ENCODE peak calls at places on chromosomes 4 and X, in seven cellular contexts. One of them, this sample, is unnamed.

GRCh38 chr4:2080429-2081300 is 21.5 kb downstream of the NAT8L start:
- DNase-seq in endothelial cell: no peak
- DNase-seq in neural crest cell: no peak
- DNase-seq in CD4-positive, alpha-beta T cell: no peak
- DNase-seq in GM13976: no peak
- DNase-seq in AG04450: no peak
- DNase-seq in cardiac muscle cell: no peak
- DNase-seq in this sample: no peak

GRCh38 chrX:31323658-31324057 is 251.8 kb upstream of the FTHL17 start:
- DNase-seq in endothelial cell: no peak
- DNase-seq in neural crest cell: no peak
- DNase-seq in CD4-positive, alpha-beta T cell: no peak
- DNase-seq in GM13976: peak
- DNase-seq in AG04450: no peak
- DNase-seq in cardiac muscle cell: no peak
- DNase-seq in this sample: no peak

GRCh38 chr4:12692815-12693214 is 791.3 kb downstream of the RAB28 start:
- DNase-seq in endothelial cell: no peak
- DNase-seq in neural crest cell: no peak
- DNase-seq in CD4-positive, alpha-beta T cell: no peak
- DNase-seq in GM13976: no peak
- DNase-seq in AG04450: no peak
- DNase-seq in cardiac muscle cell: no peak
- DNase-seq in this sample: no peak

GRCh38 chr4:128715616-128716015 is 93.9 kb upstream of the JADE1 start:
- DNase-seq in endothelial cell: no peak
- DNase-seq in neural crest cell: no peak
- DNase-seq in CD4-positive, alpha-beta T cell: no peak
- DNase-seq in GM13976: no peak
- DNase-seq in AG04450: peak
- DNase-seq in cardiac muscle cell: no peak
- DNase-seq in this sample: no peak

GRCh38 chr4:38210396-38211114 is 250.4 kb downstream of the PTTG2 start:
- DNase-seq in endothelial cell: no peak
- DNase-seq in neural crest cell: no peak
- DNase-seq in CD4-positive, alpha-beta T cell: no peak
- DNase-seq in GM13976: no peak
- DNase-seq in AG04450: no peak
- DNase-seq in cardiac muscle cell: no peak
- DNase-seq in this sample: no peak

GRCh38 chr4:185587444-185588161 is 52.3 kb upstream of the PDLIM3 start:
- DNase-seq in endothelial cell: no peak
- DNase-seq in neural crest cell: peak
- DNase-seq in CD4-positive, alpha-beta T cell: peak
- DNase-seq in GM13976: peak
- DNase-seq in AG04450: no peak
- DNase-seq in cardiac muscle cell: peak
- DNase-seq in this sample: peak

GRCh38 chr4:87216469-87216868 is 3.9 kb downstream of the KLHL8 start:
- DNase-seq in endothelial cell: no peak
- DNase-seq in neural crest cell: no peak
- DNase-seq in CD4-positive, alpha-beta T cell: no peak
- DNase-seq in GM13976: no peak
- DNase-seq in AG04450: no peak
- DNase-seq in cardiac muscle cell: no peak
- DNase-seq in this sample: no peak

GRCh38 chrX:105870465-105870864 is 48.1 kb downstream of the NRK start:
- DNase-seq in endothelial cell: no peak
- DNase-seq in neural crest cell: no peak
- DNase-seq in CD4-positive, alpha-beta T cell: no peak
- DNase-seq in GM13976: no peak
- DNase-seq in AG04450: no peak
- DNase-seq in cardiac muscle cell: no peak
- DNase-seq in this sample: no peak

GRCh38 chrX:149511081-149511480 is 6.0 kb upstream of the IDS start:
- DNase-seq in endothelial cell: no peak
- DNase-seq in neural crest cell: no peak
- DNase-seq in CD4-positive, alpha-beta T cell: no peak
- DNase-seq in GM13976: no peak
- DNase-seq in AG04450: no peak
- DNase-seq in cardiac muscle cell: no peak
- DNase-seq in this sample: no peak

GRCh38 chr4:89114100-89114499 is 2.8 kb downstream of the TIGD2 start:
- DNase-seq in endothelial cell: no peak
- DNase-seq in neural crest cell: no peak
- DNase-seq in CD4-positive, alpha-beta T cell: no peak
- DNase-seq in GM13976: no peak
- DNase-seq in AG04450: no peak
- DNase-seq in cardiac muscle cell: no peak
- DNase-seq in this sample: no peak

GRCh38 chr4:8156617-8157016 is 2.0 kb downstream of the ABLIM2 start:
- DNase-seq in endothelial cell: no peak
- DNase-seq in neural crest cell: no peak
- DNase-seq in CD4-positive, alpha-beta T cell: no peak
- DNase-seq in GM13976: no peak
- DNase-seq in AG04450: no peak
- DNase-seq in cardiac muscle cell: no peak
- DNase-seq in this sample: no peak

GRCh38 chrX:50206753-50207152 is 2.2 kb downstream of the CCNB3 start:
- DNase-seq in endothelial cell: no peak
- DNase-seq in neural crest cell: no peak
- DNase-seq in CD4-positive, alpha-beta T cell: no peak
- DNase-seq in GM13976: no peak
- DNase-seq in AG04450: no peak
- DNase-seq in cardiac muscle cell: no peak
- DNase-seq in this sample: no peak

GRCh38 chr4:72094054-72094780 is 62.4 kb downstream of the NPFFR2 start:
- DNase-seq in endothelial cell: no peak
- DNase-seq in neural crest cell: no peak
- DNase-seq in CD4-positive, alpha-beta T cell: no peak
- DNase-seq in GM13976: no peak
- DNase-seq in AG04450: no peak
- DNase-seq in cardiac muscle cell: peak
- DNase-seq in this sample: no peak

GRCh38 chr4:158033416-158033863 is 139.4 kb downstream of the GASK1B start:
- DNase-seq in endothelial cell: no peak
- DNase-seq in neural crest cell: no peak
- DNase-seq in CD4-positive, alpha-beta T cell: no peak
- DNase-seq in GM13976: no peak
- DNase-seq in AG04450: no peak
- DNase-seq in cardiac muscle cell: no peak
- DNase-seq in this sample: no peak

GRCh38 chrX:39749135-39749534 is 348.6 kb downstream of the BCOR start:
- DNase-seq in endothelial cell: no peak
- DNase-seq in neural crest cell: no peak
- DNase-seq in CD4-positive, alpha-beta T cell: no peak
- DNase-seq in GM13976: no peak
- DNase-seq in AG04450: no peak
- DNase-seq in cardiac muscle cell: no peak
- DNase-seq in this sample: no peak

GRCh38 chr4:158122501-158122900 is 50.3 kb downstream of the GASK1B start:
- DNase-seq in endothelial cell: no peak
- DNase-seq in neural crest cell: no peak
- DNase-seq in CD4-positive, alpha-beta T cell: no peak
- DNase-seq in GM13976: no peak
- DNase-seq in AG04450: no peak
- DNase-seq in cardiac muscle cell: no peak
- DNase-seq in this sample: no peak

GRCh38 chr4:13264126-13264525 is 220.0 kb downstream of the RAB28 start:
- DNase-seq in endothelial cell: no peak
- DNase-seq in neural crest cell: no peak
- DNase-seq in CD4-positive, alpha-beta T cell: no peak
- DNase-seq in GM13976: no peak
- DNase-seq in AG04450: no peak
- DNase-seq in cardiac muscle cell: no peak
- DNase-seq in this sample: no peak

GRCh38 chr4:10094841-10095240 is 21.8 kb downstream of the WDR1 start:
- DNase-seq in endothelial cell: no peak
- DNase-seq in neural crest cell: no peak
- DNase-seq in CD4-positive, alpha-beta T cell: no peak
- DNase-seq in GM13976: no peak
- DNase-seq in AG04450: no peak
- DNase-seq in cardiac muscle cell: no peak
- DNase-seq in this sample: no peak

GRCh38 chrX:153646620-153647373 is at the start of gene DUSP9:
- DNase-seq in endothelial cell: peak
- DNase-seq in neural crest cell: no peak
- DNase-seq in CD4-positive, alpha-beta T cell: no peak
- DNase-seq in GM13976: no peak
- DNase-seq in AG04450: no peak
- DNase-seq in cardiac muscle cell: peak
- DNase-seq in this sample: no peak

GRCh38 chrX:1516596-1517104 is 20.3 kb downstream of the P2RY8 start:
- DNase-seq in endothelial cell: no peak
- DNase-seq in neural crest cell: no peak
- DNase-seq in CD4-positive, alpha-beta T cell: no peak
- DNase-seq in GM13976: no peak
- DNase-seq in AG04450: no peak
- DNase-seq in cardiac muscle cell: no peak
- DNase-seq in this sample: no peak

GRCh38 chrX:129641941-129642340 is 12.8 kb downstream of the APLN start:
- DNase-seq in endothelial cell: no peak
- DNase-seq in neural crest cell: no peak
- DNase-seq in CD4-positive, alpha-beta T cell: no peak
- DNase-seq in GM13976: no peak
- DNase-seq in AG04450: no peak
- DNase-seq in cardiac muscle cell: no peak
- DNase-seq in this sample: no peak

GRCh38 chr4:75545526-75545925 is 10.3 kb upstream of the ODAPH start:
- DNase-seq in endothelial cell: no peak
- DNase-seq in neural crest cell: no peak
- DNase-seq in CD4-positive, alpha-beta T cell: no peak
- DNase-seq in GM13976: no peak
- DNase-seq in AG04450: no peak
- DNase-seq in cardiac muscle cell: no peak
- DNase-seq in this sample: no peak

GRCh38 chr4:143375326-143376073 is 38.8 kb downstream of the GAB1 start:
- DNase-seq in endothelial cell: peak
- DNase-seq in neural crest cell: no peak
- DNase-seq in CD4-positive, alpha-beta T cell: no peak
- DNase-seq in GM13976: no peak
- DNase-seq in AG04450: no peak
- DNase-seq in cardiac muscle cell: peak
- DNase-seq in this sample: no peak

DNA sequence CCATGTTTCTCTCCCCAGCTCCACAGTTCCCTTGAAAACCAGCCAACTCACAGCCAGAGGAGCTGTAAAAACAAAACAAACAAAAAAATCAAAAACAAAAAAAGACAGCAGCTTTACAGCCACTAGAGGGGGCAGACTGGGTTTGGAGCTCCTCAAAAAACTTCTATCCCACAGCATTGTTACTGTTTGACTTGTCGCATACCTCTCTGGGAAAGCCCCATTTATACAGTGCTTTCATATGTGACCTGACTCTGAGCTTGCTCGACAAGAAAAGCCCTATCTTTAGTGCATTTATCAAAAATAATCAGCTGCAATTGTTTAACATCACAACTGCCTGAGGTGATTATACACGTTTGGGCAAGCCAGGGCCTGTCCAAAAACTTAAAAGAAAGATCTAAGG is 21.6 kb downstream of the TSPAN6 start:
- DNase-seq in endothelial cell: peak
- DNase-seq in neural crest cell: no peak
- DNase-seq in CD4-positive, alpha-beta T cell: no peak
- DNase-seq in GM13976: peak
- DNase-seq in AG04450: peak
- DNase-seq in cardiac muscle cell: peak
- DNase-seq in this sample: no peak
- TF ChIP-seq CTCF in endothelial cell: peak
- TF ChIP-seq CTCF in neural crest cell: peak
- TF ChIP-seq CTCF in CD4-positive, alpha-beta T cell: no peak
- TF ChIP-seq CTCF in GM13976: peak
- TF ChIP-seq CTCF in AG04450: peak
- TF ChIP-seq CTCF in cardiac muscle cell: peak
- TF ChIP-seq CTCF in this sample: no peak

DNA sequence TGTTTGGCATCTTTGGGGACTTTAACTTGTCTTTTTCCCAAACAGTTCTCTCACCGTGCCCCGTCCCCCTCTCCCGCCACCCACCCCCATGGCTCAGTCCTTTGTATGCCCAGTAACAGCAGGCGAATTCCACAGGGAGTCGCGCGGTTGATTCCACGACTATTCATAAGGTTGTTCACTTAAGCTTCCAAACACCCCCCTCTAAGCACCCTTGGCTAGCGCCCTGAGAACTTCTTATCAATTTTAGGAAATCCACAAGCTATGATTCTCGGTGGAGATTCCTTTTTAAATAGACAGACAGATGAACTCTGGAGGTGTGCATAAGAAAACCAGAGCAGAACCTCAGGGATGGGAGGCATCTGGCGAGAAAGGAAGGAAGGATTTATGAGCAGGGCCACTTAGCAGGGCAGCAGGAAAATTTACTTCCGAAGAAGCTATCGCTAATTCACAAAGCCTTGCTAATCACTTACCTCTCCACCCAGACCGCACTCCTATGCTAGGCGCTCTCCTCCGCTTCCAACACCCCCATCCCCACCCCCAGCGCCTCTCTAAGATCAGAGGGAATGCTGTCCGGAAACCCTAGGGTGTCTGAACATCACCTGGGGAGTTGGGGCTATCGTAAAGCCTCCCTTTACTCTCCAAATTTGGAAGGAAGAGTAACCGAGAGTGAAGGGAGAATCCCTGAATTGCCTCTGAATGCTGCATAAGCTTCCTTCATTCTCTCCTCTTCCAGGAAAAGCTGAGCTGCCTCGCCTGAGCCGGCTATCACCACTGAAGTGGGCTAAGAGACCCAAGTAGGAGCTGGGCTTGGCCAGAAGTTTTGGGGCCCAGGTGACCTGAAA is 1.7 kb downstream of the UNC5C start:
- DNase-seq in endothelial cell: peak
- DNase-seq in neural crest cell: no peak
- DNase-seq in CD4-positive, alpha-beta T cell: no peak
- DNase-seq in GM13976: no peak
- DNase-seq in AG04450: no peak
- DNase-seq in cardiac muscle cell: peak
- DNase-seq in this sample: no peak
- TF ChIP-seq CTCF in endothelial cell: no peak
- TF ChIP-seq CTCF in neural crest cell: no peak
- TF ChIP-seq CTCF in CD4-positive, alpha-beta T cell: no peak
- TF ChIP-seq CTCF in GM13976: no peak
- TF ChIP-seq CTCF in AG04450: no peak
- TF ChIP-seq CTCF in cardiac muscle cell: no peak
- TF ChIP-seq CTCF in this sample: no peak

GRCh38 chrX:16719334-16720084 is at the start of gene SYAP1:
- DNase-seq in endothelial cell: peak
- DNase-seq in neural crest cell: peak
- DNase-seq in CD4-positive, alpha-beta T cell: peak
- DNase-seq in GM13976: peak
- DNase-seq in AG04450: peak
- DNase-seq in cardiac muscle cell: peak
- DNase-seq in this sample: peak
- TF ChIP-seq CTCF in endothelial cell: no peak
- TF ChIP-seq CTCF in neural crest cell: no peak
- TF ChIP-seq CTCF in CD4-positive, alpha-beta T cell: no peak
- TF ChIP-seq CTCF in GM13976: no peak
- TF ChIP-seq CTCF in AG04450: no peak
- TF ChIP-seq CTCF in cardiac muscle cell: no peak
- TF ChIP-seq CTCF in this sample: no peak

DNA sequence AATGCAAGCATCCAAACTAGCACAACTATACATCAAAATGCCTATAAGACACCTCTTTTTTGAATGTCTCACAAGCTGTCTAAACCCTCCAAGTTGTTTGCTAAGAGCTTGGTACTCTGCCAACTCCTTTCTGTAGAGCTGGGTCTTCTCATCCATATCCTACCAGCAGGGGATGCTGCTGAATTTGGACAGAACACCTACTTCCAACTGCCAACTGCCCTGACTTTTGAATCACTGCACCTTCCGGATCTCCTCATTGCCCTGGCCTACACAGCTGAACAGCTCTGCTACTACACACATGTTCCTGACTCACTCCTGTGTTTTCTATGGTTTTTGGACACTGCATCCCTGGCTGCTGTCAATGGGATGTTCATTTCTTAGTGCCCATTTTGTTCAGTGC is 18.7 kb downstream of the FAM184B start:
- DNase-seq in endothelial cell: no peak
- DNase-seq in neural crest cell: no peak
- DNase-seq in CD4-positive, alpha-beta T cell: no peak
- DNase-seq in GM13976: no peak
- DNase-seq in AG04450: peak
- DNase-seq in cardiac muscle cell: peak
- DNase-seq in this sample: no peak
- TF ChIP-seq CTCF in endothelial cell: no peak
- TF ChIP-seq CTCF in neural crest cell: no peak
- TF ChIP-seq CTCF in CD4-positive, alpha-beta T cell: no peak
- TF ChIP-seq CTCF in GM13976: no peak
- TF ChIP-seq CTCF in AG04450: peak
- TF ChIP-seq CTCF in cardiac muscle cell: peak
- TF ChIP-seq CTCF in this sample: no peak

This sample was measured in activated B cell treated with CpG ODN at 0.5 μM for 24 hours.